ENCODE peak calls at places on chromosomes 7 and 10, in six cellular contexts. B, I, C, J, S and D are unnamed samples.

GRCh38 chr10:115706482-115707076 is 566.4 kb downstream of the GFRA1 start:
- DNase-seq in B (no peak), I (no peak), C (no peak), J (no peak), S (no peak), D (no peak)

GRCh38 chr7:128387663-128388485 is 21.9 kb downstream of the IMPDH1 start:
- DNase-seq in B (peak; percentile 81), I (peak; percentile 83), C (peak; percentile 89), J (peak; percentile 67), S (peak; percentile 43), D (peak; percentile 94)

GRCh38 chr7:132065193-132065972 is 509.0 kb upstream of the PODXL start:
- DNase-seq in B (peak; percentile 78), I (peak; percentile 25), C (peak; percentile 53), J (no peak), S (no peak), D (peak; percentile 80)

GRCh38 chr7:151756076-151756731 is 120.7 kb downstream of the PRKAG2 start:
- DNase-seq in B (no peak), I (no peak), C (no peak), J (no peak), S (no peak), D (peak; percentile 73)

GRCh38 chr10:5648494-5649457 is 17.6 kb downstream of the ASB13 start:
- DNase-seq in B (no peak), I (no peak), C (no peak), J (no peak), S (no peak), D (no peak)

GRCh38 chr10:102433619-102434046 is 1.3 kb upstream of the CUEDC2 start:
- DNase-seq in B (no peak), I (no peak), C (no peak), J (no peak), S (no peak), D (no peak)

GRCh38 chr10:43808136-43808535 is 159.5 kb upstream of the ZNF32 start:
- DNase-seq in B (no peak), I (no peak), C (no peak), J (no peak), S (no peak), D (no peak)

GRCh38 chr10:52004342-52004949 is 305.1 kb upstream of the CSTF2T start:
- DNase-seq in B (no peak), I (no peak), C (no peak), J (no peak), S (no peak), D (no peak)

GRCh38 chr7:37999673-38000072 is 79.2 kb downstream of the EPDR1 start:
- DNase-seq in B (no peak), I (no peak), C (no peak), J (no peak), S (no peak), D (no peak)

GRCh38 chr10:58781873-58782488 is 269.3 kb downstream of the BICC1 start:
- DNase-seq in B (no peak), I (no peak), C (no peak), J (no peak), S (no peak), D (no peak)

GRCh38 chr10:105681051-105681450 is 1040.0 kb downstream of the SORCS3 start:
- DNase-seq in B (no peak), I (no peak), C (no peak), J (no peak), S (no peak), D (no peak)

GRCh38 chr10:133422821-133423771 is 1.3 kb downstream of the SPRN start:
- DNase-seq in B (no peak), I (no peak), C (peak; percentile 34), J (no peak), S (no peak), D (no peak)

GRCh38 chr10:124688889-124689670 is 55.1 kb downstream of the FAM53B start:
- DNase-seq in B (no peak), I (no peak), C (no peak), J (no peak), S (no peak), D (no peak)

GRCh38 chr7:26399309-26399610 is 107.6 kb downstream of the SNX10 start:
- DNase-seq in B (no peak), I (peak; percentile 63), C (no peak), J (peak; percentile 51), S (no peak), D (no peak)

GRCh38 chr7:93374345-93374940 is 142.3 kb downstream of the VPS50 start:
- DNase-seq in B (no peak), I (no peak), C (no peak), J (no peak), S (no peak), D (no peak)

GRCh38 chr10:111125102-111125501 is 48.3 kb downstream of the ADRA2A start:
- DNase-seq in B (no peak), I (no peak), C (no peak), J (no peak), S (no peak), D (no peak)

GRCh38 chr7:76303829-76304505 is 1.5 kb downstream of the HSPB1 start:
- DNase-seq in B (no peak), I (no peak), C (peak; percentile 39), J (peak; percentile 42), S (no peak), D (peak; percentile 58)

GRCh38 chr7:2116086-2116810 is 116.5 kb downstream of the MAD1L1 start:
- DNase-seq in B (peak; percentile 80), I (peak; percentile 71), C (no peak), J (no peak), S (no peak), D (no peak)

GRCh38 chr7:77538186-77538907 is 1.3 kb downstream of the PTPN12 start:
- DNase-seq in B (peak; percentile 94), I (peak; percentile 88), C (peak; percentile 91), J (peak; percentile 78), S (no peak), D (peak; percentile 90)

GRCh38 chr10:100600218-100600617 is 64.5 kb downstream of the HIF1AN start:
- DNase-seq in B (no peak), I (no peak), C (no peak), J (no peak), S (no peak), D (no peak)

GRCh38 chr7:140003913-140004382 is 58.8 kb downstream of the PARP12 start:
- DNase-seq in B (no peak), I (peak; percentile 30), C (no peak), J (peak; percentile 33), S (peak; percentile 34), D (no peak)